ENCODE peak calls at places on chromosomes 5 and 9, in eight cellular contexts. U, F, O, A, D, W, S and M are unnamed samples.
A peak's percentile ranks its signal among the peaks of the same experiment; 100 is the strongest.

GRCh38 chr5:96718635-96719077 is 56.5 kb downstream of the CAST start:
- DNase-seq in F (peak; percentile 80), D (peak; percentile 86), U (no peak), O (no peak), A (peak; percentile 59), S (no peak), W (peak; percentile 85), M (no peak)

GRCh38 chr9:137302176-137303030 is at the start of gene NRARP:
- DNase-seq in W (peak; percentile 83), F (peak; percentile 94), U (peak; percentile 64), A (peak; percentile 96), S (peak; percentile 89), O (no peak), D (peak; percentile 84), M (peak; percentile 99)

GRCh38 chr5:176716320-176716719 is 69.0 kb downstream of the TSPAN17 start:
- DNase-seq in O (peak; percentile 33), F (no peak), W (no peak), A (no peak), D (peak; percentile 27), U (peak; percentile 77), S (no peak), M (no peak)

GRCh38 chr9:126956929-126957686 is 42.5 kb downstream of the RALGPS1 start:
- DNase-seq in W (no peak), U (peak; percentile 81), F (no peak), A (no peak), D (no peak), O (peak; percentile 34), S (no peak), M (no peak)

GRCh38 chr5:132325691-132326090 is 31.5 kb downstream of the SLC22A4 start:
- DNase-seq in O (no peak), U (no peak), W (no peak), A (no peak), S (no peak), D (no peak), F (no peak), M (no peak)

GRCh38 chr9:6779417-6780241 is 21.9 kb downstream of the KDM4C start:
- DNase-seq in F (no peak), W (no peak), S (no peak), U (peak; percentile 73), A (no peak), D (no peak), O (no peak), M (no peak)

GRCh38 chr5:67515762-67516161 is 319.2 kb upstream of the CD180 start:
- DNase-seq in F (no peak), A (no peak), S (no peak), W (no peak), U (no peak), O (no peak), D (no peak), M (no peak)

GRCh38 chr5:137035480-137035878 is 463.6 kb downstream of the SPOCK1 start:
- DNase-seq in U (no peak), A (no peak), S (no peak), D (no peak), F (no peak), O (no peak), W (no peak), M (no peak)

GRCh38 chr9:88680505-88681160 is 145.7 kb downstream of the NXNL2 start:
- DNase-seq in S (no peak), O (no peak), F (no peak), U (peak; percentile 37), D (no peak), A (no peak), W (no peak), M (no peak)

GRCh38 chr5:16866795-16867584 is 69.1 kb downstream of the MYO10 start:
- DNase-seq in S (no peak), U (peak; percentile 72), D (no peak), F (peak; percentile 72), O (no peak), W (no peak), A (peak; percentile 71), M (no peak)

GRCh38 chr9:35956646-35957045 is 1.3 kb downstream of the OR2S2 start:
- DNase-seq in W (no peak), S (no peak), U (no peak), D (no peak), O (no peak), F (no peak), A (no peak), M (no peak)
- TF ChIP-seq CTCF in W (no peak), S (no peak), U (no peak), D (no peak), O (no peak), F (no peak), A (no peak), M (no peak)

GRCh38 chr5:15290953-15291352 is 209.0 kb upstream of the FBXL7 start:
- DNase-seq in U (no peak), O (no peak), S (no peak), F (no peak), W (no peak), A (no peak), D (no peak), M (no peak)
- TF ChIP-seq CTCF in U (no peak), O (no peak), S (no peak), F (no peak), W (no peak), A (no peak), D (no peak), M (no peak)

DNA sequence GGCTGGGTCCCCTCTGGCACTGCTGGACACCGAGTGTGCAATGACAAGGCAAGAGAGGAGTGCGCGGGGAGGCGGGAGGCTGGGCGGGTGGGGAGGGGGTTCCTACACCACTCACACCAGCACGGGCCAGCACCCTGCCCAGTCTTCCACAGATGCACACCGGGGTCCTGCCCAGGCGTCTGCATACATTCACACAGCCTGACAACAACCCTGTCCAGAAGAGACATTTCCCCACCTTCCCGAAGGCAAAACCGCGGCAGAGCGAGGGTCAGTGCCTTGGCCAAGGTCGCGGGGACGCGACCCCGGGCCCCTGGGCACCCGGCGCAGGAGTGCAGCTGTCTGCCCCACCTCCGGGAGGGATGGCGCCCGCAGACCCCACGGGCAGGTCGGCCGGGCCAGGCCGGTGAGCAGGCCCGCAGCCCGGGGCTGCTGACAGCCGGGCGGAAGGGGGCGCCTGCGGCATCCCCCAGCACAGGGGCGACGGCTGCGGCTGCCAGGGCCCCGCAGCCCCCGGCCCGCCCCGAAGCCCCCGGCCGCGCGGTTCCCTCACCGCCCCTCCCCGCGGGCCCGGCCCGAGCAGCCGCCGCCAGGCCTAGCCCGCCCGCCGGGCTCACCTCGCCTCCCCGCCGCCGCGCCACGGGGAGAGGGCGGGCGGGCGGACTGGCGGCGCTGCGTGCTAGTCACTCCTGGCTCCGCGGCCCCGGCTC is 496 bp downstream of the MAPK9 start:
- DNase-seq in A (peak; percentile 76), O (no peak), U (no peak), W (no peak), D (no peak), S (peak; percentile 52), F (peak; percentile 73), M (no peak)
- TF ChIP-seq CTCF in A (no peak), O (peak; percentile 30), U (peak; percentile 30), W (no peak), D (no peak), S (no peak), F (no peak), M (peak; percentile 29)

GRCh38 chr9:89810434-89810833 is 205.6 kb downstream of the GADD45G start:
- DNase-seq in W (no peak), O (no peak), S (no peak), U (no peak), F (peak; percentile 42), A (no peak), D (no peak), M (no peak)
- TF ChIP-seq CTCF in W (no peak), O (no peak), S (no peak), U (no peak), F (no peak), A (no peak), D (no peak), M (no peak)

DNA sequence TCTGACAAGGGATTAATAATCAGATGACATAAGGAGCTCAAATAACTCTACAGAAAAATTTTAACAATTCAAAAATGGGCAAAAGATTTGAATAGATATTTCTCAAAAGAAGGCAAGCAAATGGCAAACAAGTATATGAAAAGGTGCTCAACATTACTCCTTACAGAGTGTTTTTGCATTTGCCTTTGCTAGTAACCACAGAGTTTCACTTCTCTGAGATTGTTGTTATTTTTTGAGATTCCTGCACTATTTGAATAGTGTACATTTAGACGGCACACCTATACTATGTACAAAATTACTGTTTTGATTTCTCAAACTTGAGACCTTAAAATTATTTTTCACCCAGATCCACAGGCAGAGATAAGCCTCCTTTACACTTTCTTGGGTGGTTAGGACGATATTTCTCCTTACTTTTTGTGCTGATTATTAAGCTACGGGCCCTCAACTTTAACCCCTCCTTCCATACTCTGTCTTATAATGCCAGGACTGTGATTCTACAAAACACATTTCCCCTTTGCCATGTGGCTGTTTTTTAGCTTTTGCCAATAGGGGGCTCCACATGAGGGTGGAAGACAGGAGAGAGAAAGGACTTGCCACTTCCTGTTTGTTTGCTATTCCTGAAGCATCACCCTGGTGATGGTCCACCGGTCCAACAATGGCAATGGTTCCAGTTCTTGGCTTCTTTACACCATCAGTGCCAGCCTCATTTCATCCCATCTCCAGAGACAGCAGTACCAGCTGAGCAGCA is 65.0 kb upstream of the DAP start:
- DNase-seq in O (no peak), U (no peak), S (no peak), W (no peak), F (no peak), A (no peak), D (no peak), M (no peak)
- TF ChIP-seq CTCF in O (no peak), U (no peak), S (peak; percentile 36), W (no peak), F (peak; percentile 7), A (no peak), D (no peak), M (no peak)

GRCh38 chr9:71822935-71823334 is 54.6 kb upstream of the CEMIP2 start:
- DNase-seq in O (no peak), W (no peak), D (no peak), S (no peak), A (no peak), U (no peak), F (no peak), M (no peak)

GRCh38 chr9:71822455-71822854 is 54.1 kb upstream of the CEMIP2 start:
- DNase-seq in W (no peak), U (no peak), D (no peak), A (no peak), S (no peak), F (no peak), O (no peak), M (no peak)

GRCh38 chr9:71830131-71830530 is 61.8 kb upstream of the CEMIP2 start:
- DNase-seq in U (no peak), A (no peak), O (no peak), D (no peak), F (no peak), W (no peak), S (no peak), M (no peak)

GRCh38 chr9:71824242-71824641 is 55.9 kb upstream of the CEMIP2 start:
- DNase-seq in U (no peak), W (no peak), O (no peak), A (no peak), S (no peak), F (no peak), D (no peak), M (no peak)

GRCh38 chr9:71826289-71826688 is 58.0 kb upstream of the CEMIP2 start:
- DNase-seq in S (no peak), O (no peak), F (no peak), W (no peak), U (no peak), A (no peak), D (no peak), M (no peak)
- TF ChIP-seq CTCF in S (no peak), O (no peak), F (no peak), W (no peak), U (no peak), A (no peak), D (no peak), M (no peak)

GRCh38 chr9:121399883-121400607 is 30.0 kb upstream of the STOM start:
- DNase-seq in F (no peak), A (no peak), D (no peak), W (no peak), O (peak; percentile 53), U (peak; percentile 86), S (peak; percentile 24), M (peak; percentile 44)
- TF ChIP-seq CTCF in F (peak; percentile 70), A (peak; percentile 60), D (no peak), W (peak; percentile 60), O (peak; percentile 61), U (peak; percentile 81), S (peak; percentile 45), M (peak; percentile 20)